ENCODE peak calls at places on chromosomes 3 and 15, in six cellular contexts. M is GDM1, U is NCI-H345, R is left ventricle myocardium superior, Y is AG08395, C is T-helper 22 cell. Q is an unnamed sample.

GRCh38 chr3:170100937-170101336 is 63.1 kb downstream of the GPR160 start:
- DNase-seq in M (no peak), U (no peak), R (no peak), Y (no peak), C (no peak), Q (no peak)

GRCh38 chr3:136856665-136857064 is 5.3 kb upstream of the NCK1 start:
- DNase-seq in M (no peak), U (no peak), R (no peak), Y (no peak), C (no peak), Q (no peak)

GRCh38 chr3:185688808-185689207 is 102.7 kb downstream of the SENP2 start:
- DNase-seq in M (no peak), U (no peak), R (no peak), Y (peak; percentile 95), C (no peak), Q (no peak)

GRCh38 chr3:179551383-179551782 is 11.3 kb upstream of the ACTL6A start:
- DNase-seq in M (no peak), U (no peak), R (no peak), Y (no peak), C (no peak), Q (no peak)

GRCh38 chr15:101244889-101245668 is 6.8 kb downstream of the CHSY1 start:
- DNase-seq in M (no peak), U (no peak), R (no peak), Y (no peak), C (no peak), Q (no peak)

GRCh38 chr3:16790432-16791379 is 94.0 kb upstream of the PLCL2 start:
- DNase-seq in M (no peak), U (no peak), R (no peak), Y (no peak), C (no peak), Q (no peak)

GRCh38 chr3:143288944-143289343 is 169.4 kb downstream of the CHST2 start:
- DNase-seq in M (no peak), U (no peak), R (no peak), Y (no peak), C (no peak), Q (no peak)

GRCh38 chr3:6821411-6821810 is 39.5 kb upstream of the GRM7 start:
- DNase-seq in M (no peak), U (no peak), R (no peak), Y (no peak), C (no peak), Q (no peak)

GRCh38 chr15:95799286-95800187 is 531.0 kb upstream of the NR2F2 start:
- DNase-seq in M (no peak), U (no peak), R (no peak), Y (peak; percentile 47), C (no peak), Q (no peak)

GRCh38 chr3:64342940-64343691 is 117.8 kb upstream of the PRICKLE2 start:
- DNase-seq in M (no peak), U (no peak), R (no peak), Y (peak; percentile 66), C (no peak), Q (no peak)

Q was measured in CMK.